ENCODE peak calls at places on chromosomes 12 and 14, in eight cellular contexts. O is HCT116, B is PC-9, H is PC-3, X is GM23248, T is hepatocyte, P is Karpas-422, A is OCI-LY7. Z is an unnamed sample.

GRCh38 chr12:97680751-97681150 is 218.1 kb downstream of the RMST start:
- DNase-seq in O (no peak), B (no peak), H (no peak), X (no peak), T (no peak), P (no peak), A (no peak), Z (no peak)

GRCh38 chr14:94313991-94314655 is 9.0 kb downstream of the SERPINA6 start:
- DNase-seq in O (no peak), B (no peak), H (no peak), X (peak; percentile 67), T (no peak), P (no peak), A (no peak), Z (no peak)

GRCh38 chr12:123726962-123727361 is 14.8 kb downstream of the ATP6V0A2 start:
- DNase-seq in O (no peak), B (no peak), H (no peak), X (no peak), T (no peak), P (no peak), A (no peak), Z (no peak)

GRCh38 chr14:35113308-35113950 is 8.4 kb downstream of the PPP2R3C start:
- DNase-seq in O (no peak), B (no peak), H (no peak), X (no peak), T (no peak), P (no peak), A (no peak), Z (no peak)

GRCh38 chr14:82230748-82231147 is 697.1 kb upstream of the SEL1L start:
- DNase-seq in O (no peak), B (no peak), H (no peak), X (no peak), T (no peak), P (no peak), A (no peak), Z (peak; percentile 27)

GRCh38 chr14:61140872-61141271 is 140.3 kb downstream of the TMEM30B start:
- DNase-seq in O (peak; percentile 29), B (no peak), H (peak; percentile 95), X (peak; percentile 84), T (no peak), P (no peak), A (no peak), Z (no peak)

GRCh38 chr14:69344171-69344570 is 53.9 kb downstream of the ERH start:
- DNase-seq in O (no peak), B (no peak), H (no peak), X (no peak), T (no peak), P (no peak), A (no peak), Z (no peak)

GRCh38 chr12:86241600-86241999 is 14.6 kb downstream of the MGAT4C start:
- DNase-seq in O (no peak), B (no peak), H (no peak), X (no peak), T (no peak), P (no peak), A (no peak), Z (no peak)

GRCh38 chr12:63069860-63070617 is 81.0 kb downstream of the AVPR1A start:
- DNase-seq in O (no peak), B (no peak), H (no peak), X (no peak), T (no peak), P (no peak), A (no peak), Z (no peak)
- H3K9me3 ChIP-seq in O (no peaks in the 10 kb centered on the region), B (no peaks in the 10 kb centered on the region), H (no peaks in the 10 kb centered on the region), X (no peaks in the 10 kb centered on the region), T (no peaks in the 10 kb centered on the region), P (no peaks in the 10 kb centered on the region), A (no peaks in the 10 kb centered on the region), Z (no peaks in the 10 kb centered on the region)

DNA sequence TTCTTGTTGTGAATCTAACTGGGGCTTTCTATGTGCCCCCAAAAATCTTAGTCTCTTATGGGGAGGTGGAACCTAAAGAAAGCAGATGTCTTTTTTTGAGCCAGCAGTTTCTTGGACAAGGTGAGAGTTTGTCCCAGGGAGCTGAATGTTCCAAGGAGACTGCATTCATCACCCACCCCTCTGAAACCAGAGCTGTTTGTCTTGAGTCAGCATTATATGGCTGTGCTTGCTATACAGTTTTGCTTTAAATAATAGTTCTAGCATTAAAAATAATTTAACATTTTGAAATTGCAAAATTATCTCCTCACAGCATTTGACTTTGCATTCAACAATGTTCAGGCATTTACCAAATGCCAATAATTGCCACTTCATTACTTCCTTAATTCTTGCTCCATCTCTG is 813.3 kb downstream of the BCL11B start:
- DNase-seq in O (no peak), B (no peak), H (no peak), X (no peak), T (no peak), P (no peak), A (no peak), Z (no peak)
- H3K9me2 ChIP-seq in O (no peaks in the 10 kb centered on the region), B (no peaks in the 10 kb centered on the region), H (no peaks in the 10 kb centered on the region), X (no peaks in the 10 kb centered on the region), T (no peaks in the 10 kb centered on the region), P (no peaks in the 10 kb centered on the region), A (no peaks in the 10 kb centered on the region), Z (no peaks in the 10 kb centered on the region)

DNA sequence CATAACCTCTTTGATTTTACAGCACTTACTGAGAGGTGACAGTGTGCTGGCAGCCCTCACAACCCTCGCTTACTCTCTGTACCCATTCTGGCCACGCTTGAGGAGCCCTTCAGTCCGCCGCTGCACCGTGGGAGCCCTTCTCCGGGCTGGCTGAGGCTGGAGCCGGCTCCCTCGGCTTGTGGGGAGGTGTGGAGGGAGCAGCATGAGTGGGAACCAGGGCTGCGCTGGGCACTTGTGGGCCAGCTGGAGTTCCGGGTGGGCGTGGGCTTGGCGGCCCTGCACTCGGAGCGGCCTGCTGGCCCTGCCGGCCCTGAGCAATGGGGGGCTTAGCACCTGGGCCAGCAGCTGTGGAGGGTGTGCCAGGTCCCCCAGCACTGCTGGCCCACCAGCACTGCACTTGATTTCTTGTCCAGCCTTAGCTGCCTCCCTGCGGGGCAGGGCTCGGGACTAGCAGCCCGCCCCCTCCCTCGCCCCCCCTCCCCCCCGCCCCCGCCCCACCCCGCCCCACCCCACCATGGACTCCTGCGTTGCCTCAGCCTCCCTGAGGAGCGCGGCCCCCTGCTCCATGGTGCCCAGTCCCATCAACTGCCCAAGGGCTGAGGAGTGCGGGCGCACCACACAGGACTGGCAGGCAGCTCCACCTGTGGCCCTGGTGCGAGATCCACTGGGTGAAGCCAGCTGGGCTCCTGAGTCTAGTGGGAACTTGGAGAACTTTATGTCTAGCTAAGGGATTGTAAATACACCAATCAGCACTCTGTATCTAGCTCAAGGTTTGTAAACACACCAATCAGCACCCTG is 9.9 kb downstream of the MDGA2 start:
- DNase-seq in O (no peak), B (no peak), H (no peak), X (no peak), T (no peak), P (no peak), A (no peak), Z (no peak)
- H2AFZ ChIP-seq in O (no peak overlapping the region), B (no peak overlapping the region), H (no peak overlapping the region), X (no peak overlapping the region), T (no peak overlapping the region), P (no peak overlapping the region), A (no peak overlapping the region), Z (no peak overlapping the region)

DNA sequence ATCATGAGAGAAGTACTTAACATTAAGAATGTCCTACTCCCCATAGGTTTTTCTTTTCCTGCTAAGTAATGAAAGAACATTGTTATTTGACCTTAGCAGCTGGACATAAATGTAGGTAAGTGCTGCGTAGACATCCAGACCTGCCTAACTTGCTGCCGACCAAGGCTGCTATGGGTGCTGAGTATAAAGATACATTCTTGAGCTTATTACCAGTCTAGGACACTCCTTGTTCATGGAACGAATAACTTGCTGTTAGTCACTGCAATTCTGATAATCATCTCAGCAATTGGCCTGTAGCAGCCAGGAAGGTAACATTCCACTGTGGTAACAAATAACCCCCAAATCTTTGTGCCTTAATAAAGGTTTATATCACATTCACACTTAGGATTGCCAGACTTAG is 478.1 kb downstream of the VRK1 start:
- DNase-seq in O (no peak), B (no peak), H (peak; percentile 74), X (no peak), T (no peak), P (no peak), A (no peak), Z (no peak)
- H3K9me3 ChIP-seq in O (no peaks in the 10 kb centered on the region), B (no peaks in the 10 kb centered on the region), H (no peaks in the 10 kb centered on the region), X (no peaks in the 10 kb centered on the region), T (no peaks in the 10 kb centered on the region), P (no peaks in the 10 kb centered on the region), A (no peaks in the 10 kb centered on the region), Z (no peaks in the 10 kb centered on the region)